ENCODE peak calls at places on chromosomes 5 and 9, in seven cellular contexts. R is GM10248, E is esophagus squamous epithelium, C is substantia nigra, G is NCI-H1105 treated with DMSO at 0.1 percent for 48 hours, K is EL, W is fibroblast of lung. I is an unnamed sample.

GRCh38 chr5:180303226-180304015 is 11.5 kb upstream of the MAPK9 start:
- DNase-seq in R (no peak), E (no peak), C (no peak), G (no peak), K (no peak), W (no peak), I (no peak)

GRCh38 chr5:31197183-31197582 is 3.7 kb downstream of the CDH6 start:
- DNase-seq in R (no peak), E (no peak), C (no peak), G (no peak), K (no peak), W (peak), I (no peak)

GRCh38 chr5:39526914-39527477 is 102.2 kb upstream of the DAB2 start:
- DNase-seq in R (no peak), E (no peak), C (no peak), G (no peak), K (no peak), W (no peak), I (peak)

GRCh38 chr5:74361406-74362358 is 278.8 kb downstream of the ENC1 start:
- DNase-seq in R (no peak), E (no peak), C (no peak), G (no peak), K (no peak), W (no peak), I (peak)

GRCh38 chr5:30113542-30113941 is 1079.9 kb upstream of the CDH6 start:
- DNase-seq in R (no peak), E (no peak), C (no peak), G (no peak), K (no peak), W (no peak), I (no peak)

GRCh38 chr9:104808030-104808614 is 44.2 kb downstream of the NIPSNAP3B start:
- DNase-seq in R (no peak), E (no peak), C (no peak), G (peak), K (peak), W (peak), I (peak)

GRCh38 chr9:28365736-28366135 is 792.5 kb upstream of the C9orf72 start:
- DNase-seq in R (no peak), E (no peak), C (no peak), G (no peak), K (no peak), W (no peak), I (no peak)

GRCh38 chr9:134365791-134366222 is 39.6 kb downstream of the RXRA start:
- DNase-seq in R (no peak), E (no peak), C (no peak), G (peak), K (no peak), W (peak), I (no peak)

GRCh38 chr9:29297592-29297991 is 1724.3 kb upstream of the C9orf72 start:
- DNase-seq in R (no peak), E (no peak), C (no peak), G (no peak), K (no peak), W (no peak), I (no peak)

GRCh38 chr9:94801685-94802084 is 75.2 kb downstream of the AOPEP start:
- DNase-seq in R (no peak), E (no peak), C (no peak), G (no peak), K (peak), W (peak), I (no peak)

GRCh38 chr9:33466565-33467495 is 6.9 kb downstream of the NOL6 start:
- DNase-seq in R (peak), E (no peak), C (no peak), G (peak), K (peak), W (peak), I (peak)

GRCh38 chr5:74682636-74683035 is 2.4 kb upstream of the HEXB start:
- DNase-seq in R (no peak), E (no peak), C (no peak), G (no peak), K (no peak), W (no peak), I (no peak)

GRCh38 chr5:92371171-92371888 is 988.2 kb upstream of the ARRDC3 start:
- DNase-seq in R (no peak), E (no peak), C (no peak), G (no peak), K (no peak), W (no peak), I (peak)

GRCh38 chr9:6305954-6306563 is 22.1 kb upstream of the TPD52L3 start:
- DNase-seq in R (peak), E (no peak), C (no peak), G (peak), K (peak), W (peak), I (peak)

GRCh38 chr5:39639618-39640078 is 214.9 kb upstream of the DAB2 start:
- DNase-seq in R (no peak), E (no peak), C (no peak), G (no peak), K (peak), W (peak), I (peak)

GRCh38 chr9:120391691-120392090 is 188.3 kb downstream of the CDK5RAP2 start:
- DNase-seq in R (no peak), E (no peak), C (no peak), G (no peak), K (no peak), W (no peak), I (no peak)

GRCh38 chr9:133484671-133485437 is 6.0 kb upstream of the SLC2A6 start:
- DNase-seq in R (no peak), E (no peak), C (no peak), G (no peak), K (no peak), W (no peak), I (peak)

GRCh38 chr9:88533951-88534455 is 975 bp upstream of the NXNL2 start:
- DNase-seq in R (no peak), E (no peak), C (no peak), G (no peak), K (peak), W (peak), I (no peak)

GRCh38 chr9:111153973-111154590 is 115.8 kb upstream of the LPAR1 start:
- DNase-seq in R (no peak), E (no peak), C (no peak), G (no peak), K (no peak), W (peak), I (no peak)

GRCh38 chr9:135992486-135993408 is 31.6 kb upstream of the UBAC1 start:
- DNase-seq in R (peak), E (no peak), C (no peak), G (peak), K (peak), W (peak), I (peak)

GRCh38 chr5:347712-348284 is 26.3 kb downstream of the AHRR start:
- DNase-seq in R (peak), E (no peak), C (no peak), G (no peak), K (no peak), W (no peak), I (no peak)

GRCh38 chr9:97874617-97875016 is 21.6 kb downstream of the FOXE1 start:
- DNase-seq in R (no peak), E (no peak), C (no peak), G (no peak), K (no peak), W (no peak), I (no peak)

GRCh38 chr9:14538529-14538928 is 154.7 kb downstream of the ZDHHC21 start:
- DNase-seq in R (no peak), E (no peak), C (no peak), G (no peak), K (no peak), W (no peak), I (no peak)

GRCh38 chr9:129757045-129757444 is 4.2 kb upstream of the PTGES start:
- DNase-seq in R (no peak), E (no peak), C (no peak), G (no peak), K (no peak), W (no peak), I (no peak)

GRCh38 chr9:100505564-100506159 is 32.7 kb downstream of the TMEFF1 start:
- DNase-seq in R (peak), E (no peak), C (no peak), G (no peak), K (peak), W (peak), I (peak)

GRCh38 chr5:983238-983524 is 25.4 kb upstream of the NKD2 start:
- DNase-seq in R (no peak), E (no peak), C (no peak), G (no peak), K (no peak), W (no peak), I (no peak)